ENCODE peak calls at places on chromosomes 4 and X, in six cellular contexts. W is fibroblast of lung, O is GM10248, F is PC-3, D is AG04449, M is HFF-Myc. P is an unnamed sample.

GRCh38 chrX:41313419-41313818 is 20.5 kb upstream of the DDX3X start:
- DNase-seq in W (peak; percentile 77), O (no peak), F (no peak), D (peak; percentile 79), M (no peak), P (no peak)

GRCh38 chrX:154142950-154143745 is 895 bp upstream of the OPN1LW start:
- DNase-seq in W (no peak), O (no peak), F (no peak), D (no peak), M (no peak), P (no peak)

GRCh38 chr4:13921805-13922204 is 294.3 kb upstream of the BOD1L1 start:
- DNase-seq in W (peak; percentile 51), O (no peak), F (no peak), D (no peak), M (peak; percentile 52), P (no peak)

GRCh38 chr4:94665500-94666398 is 92.0 kb upstream of the BMPR1B start:
- DNase-seq in W (no peak), O (no peak), F (no peak), D (no peak), M (no peak), P (no peak)

GRCh38 chr4:127783026-127783769 is 1.1 kb downstream of the HSPA4L start:
- DNase-seq in W (peak; percentile 74), O (peak; percentile 52), F (peak; percentile 35), D (peak; percentile 3), M (peak; percentile 17), P (no peak)

GRCh38 chrX:22090181-22090580 is 58.1 kb downstream of the PHEX start:
- DNase-seq in W (peak; percentile 82), O (no peak), F (no peak), D (peak; percentile 66), M (no peak), P (no peak)

GRCh38 chrX:84501798-84502628 is at the start of gene HDX:
- DNase-seq in W (peak; percentile 90), O (peak; percentile 26), F (peak; percentile 80), D (peak; percentile 16), M (peak; percentile 48), P (peak; percentile 78)

GRCh38 chrX:67732864-67733263 is 189.0 kb downstream of the AR start:
- DNase-seq in W (no peak), O (no peak), F (no peak), D (no peak), M (no peak), P (no peak)

GRCh38 chr4:142353149-142353738 is 492.9 kb downstream of the INPP4B start:
- DNase-seq in W (peak; percentile 88), O (no peak), F (peak; percentile 88), D (peak; percentile 46), M (peak; percentile 43), P (no peak)

GRCh38 chrX:40459576-40460158 is 121.1 kb upstream of the ATP6AP2 start:
- DNase-seq in W (no peak), O (no peak), F (no peak), D (no peak), M (no peak), P (no peak)

GRCh38 chr4:1980561-1981041 is 28.2 kb downstream of the NELFA start:
- DNase-seq in W (no peak), O (no peak), F (no peak), D (no peak), M (no peak), P (peak; percentile 5)

GRCh38 chrX:1741828-1742394 is 127.1 kb downstream of the ASMT start:
- DNase-seq in W (no peak), O (no peak), F (no peak), D (no peak), M (no peak), P (no peak)

GRCh38 chrX:108270280-108270679 is 167.9 kb downstream of the COL4A6 start:
- DNase-seq in W (no peak), O (no peak), F (no peak), D (no peak), M (no peak), P (no peak)

GRCh38 chr4:46856347-46856746 is 52.7 kb downstream of the COX7B2 start:
- DNase-seq in W (no peak), O (no peak), F (no peak), D (no peak), M (no peak), P (no peak)

GRCh38 chrX:34918856-34919255 is 23.7 kb upstream of the FAM47B start:
- DNase-seq in W (peak; percentile 69), O (no peak), F (peak; percentile 67), D (no peak), M (peak; percentile 32), P (no peak)

GRCh38 chrX:4909245-4909830 is 1195.9 kb upstream of the PRKX start:
- DNase-seq in W (no peak), O (no peak), F (no peak), D (no peak), M (no peak), P (no peak)

GRCh38 chr4:76301068-76301774 is 5.3 kb upstream of the STBD1 start:
- DNase-seq in W (peak; percentile 83), O (peak; percentile 78), F (peak; percentile 88), D (peak; percentile 54), M (peak; percentile 50), P (no peak)

GRCh38 chr4:52143815-52144214 is 92.7 kb downstream of the SPATA18 start:
- DNase-seq in W (no peak), O (no peak), F (no peak), D (no peak), M (no peak), P (no peak)

DNA sequence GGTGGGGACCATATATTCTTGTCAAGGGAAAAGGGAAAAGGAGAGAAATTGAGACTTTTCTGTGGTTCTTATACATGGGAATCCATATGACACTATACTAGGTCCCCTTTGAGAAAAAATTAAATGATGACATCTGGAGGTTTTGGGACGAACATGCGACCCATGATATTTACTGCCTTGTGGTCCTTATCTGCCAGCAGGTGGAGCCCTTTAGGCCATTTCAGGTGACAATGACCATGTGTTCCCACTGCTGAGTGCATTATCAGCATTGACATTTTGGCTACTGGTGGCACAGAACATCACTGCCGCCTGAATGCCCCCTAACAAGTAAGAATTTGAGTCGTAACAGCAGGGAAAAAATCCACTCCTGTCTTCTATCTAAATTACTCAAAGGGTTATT is 843.4 kb downstream of the FSTL5 start:
- DNase-seq in W (peak; percentile 4), O (peak; percentile 20), F (peak; percentile 56), D (no peak), M (no peak), P (no peak)
- TF ChIP-seq CTCF in W (no peak), O (peak; percentile 55), F (peak; percentile 67), D (peak; percentile 17), M (peak; percentile 17), P (peak; percentile 40)

GRCh38 chr4:73434311-73434710 is 1.7 kb upstream of the AFP start:
- DNase-seq in W (peak; percentile 24), O (peak; percentile 8), F (peak; percentile 48), D (no peak), M (no peak), P (no peak)
- TF ChIP-seq CTCF in W (peak; percentile 61), O (peak; percentile 34), F (peak; percentile 76), D (peak; percentile 24), M (peak; percentile 44), P (peak; percentile 65)

DNA sequence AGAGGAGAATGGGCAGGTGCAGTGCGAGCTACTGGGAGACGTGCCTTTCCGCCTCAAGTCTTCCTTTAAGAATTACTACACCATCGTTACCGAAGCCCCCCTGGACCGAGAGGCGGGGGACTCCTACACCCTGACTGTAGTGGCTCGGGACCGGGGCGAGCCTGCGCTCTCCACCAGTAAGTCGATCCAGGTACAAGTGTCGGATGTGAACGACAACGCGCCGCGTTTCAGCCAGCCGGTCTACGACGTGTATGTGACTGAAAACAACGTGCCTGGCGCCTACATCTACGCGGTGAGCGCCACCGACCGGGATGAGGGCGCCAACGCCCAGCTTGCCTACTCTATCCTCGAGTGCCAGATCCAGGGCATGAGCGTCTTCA is 2.2 kb downstream of the PCDH10 start:
- DNase-seq in W (peak; percentile 15), O (no peak), F (no peak), D (no peak), M (no peak), P (no peak)
- TF ChIP-seq CTCF in W (no peak), O (no peak), F (no peak), D (no peak), M (no peak), P (no peak)

GRCh38 chrX:71927040-71927439 is 16.4 kb downstream of the NHSL2 start:
- DNase-seq in W (no peak), O (no peak), F (no peak), D (no peak), M (no peak), P (no peak)
- TF ChIP-seq CTCF in W (no peak), O (no peak), F (no peak), D (no peak), M (no peak), P (no peak)

GRCh38 chrX:101208152-101208905 is 11.3 kb upstream of the DRP2 start:
- DNase-seq in W (no peak), O (no peak), F (no peak), D (no peak), M (no peak), P (no peak)

GRCh38 chrX:101210630-101211029 is 9.0 kb upstream of the DRP2 start:
- DNase-seq in W (no peak), O (no peak), F (no peak), D (no peak), M (no peak), P (no peak)

GRCh38 chrX:101203782-101204351 is 15.7 kb upstream of the DRP2 start:
- DNase-seq in W (no peak), O (no peak), F (no peak), D (no peak), M (no peak), P (no peak)

DNA sequence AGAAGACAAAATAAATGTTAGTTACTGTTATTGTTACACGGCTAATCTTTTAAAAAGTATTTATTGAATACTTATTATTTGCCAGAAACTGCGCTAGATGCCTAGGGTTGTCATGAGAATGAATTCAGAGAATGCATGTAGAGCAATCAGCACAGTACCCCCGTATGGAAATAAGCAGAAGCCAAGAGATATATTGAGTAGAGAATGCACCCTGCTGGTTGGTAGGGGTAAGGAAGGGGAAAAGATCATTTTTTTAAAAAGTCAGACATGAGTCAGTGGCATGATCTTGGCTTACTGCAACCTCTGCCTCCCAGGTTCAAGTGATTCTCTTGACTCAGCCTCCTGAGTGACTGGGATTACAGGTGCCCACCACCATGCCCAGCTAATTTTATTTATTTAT is 13.1 kb upstream of the DRP2 start:
- DNase-seq in W (peak; percentile 63), O (peak; percentile 20), F (peak; percentile 58), D (no peak), M (peak; percentile 2), P (no peak)
- TF ChIP-seq CTCF in W (peak; percentile 56), O (peak; percentile 23), F (peak; percentile 57), D (peak; percentile 41), M (peak; percentile 21), P (peak; percentile 12)

GRCh38 chrX:46381630-46382029 is 163.6 kb downstream of the ZNF674 start:
- DNase-seq in W (no peak), O (no peak), F (peak; percentile 46), D (no peak), M (no peak), P (no peak)

GRCh38 chrX:46383006-46383405 is 162.2 kb downstream of the ZNF674 start:
- DNase-seq in W (no peak), O (no peak), F (no peak), D (no peak), M (no peak), P (no peak)

GRCh38 chrX:46382595-46382994 is 162.6 kb downstream of the ZNF674 start:
- DNase-seq in W (no peak), O (no peak), F (no peak), D (no peak), M (no peak), P (no peak)

GRCh38 chrX:46386511-46386910 is 158.7 kb downstream of the ZNF674 start:
- DNase-seq in W (no peak), O (no peak), F (peak; percentile 39), D (no peak), M (no peak), P (no peak)
- TF ChIP-seq CTCF in W (peak; percentile 21), O (no peak), F (peak; percentile 62), D (no peak), M (peak; percentile 19), P (peak; percentile 25)

P was measured in CD14-positive monocyte.